ENCODE peak calls at places on chromosomes 7 and 10, in ten cellular contexts. One of them, this sample, is unnamed.

GRCh38 chr7:130930260-130930659 is 196.3 kb upstream of the KLF14 start:
- DNase-seq in lower lobe of right lung: no peak
- DNase-seq in tibial artery: no peak
- DNase-seq in A549: peak
- DNase-seq in ovary: no peak
- DNase-seq in cardiac fibroblast: no peak
- DNase-seq in hepatocyte: no peak
- DNase-seq in fibroblast of the aortic adventitia: no peak
- DNase-seq in IMR-90: peak
- DNase-seq in fibroblast of pulmonary artery: no peak
- DNase-seq in this sample: no peak

GRCh38 chr7:4042402-4042801 is 639.7 kb upstream of the FOXK1 start:
- DNase-seq in fibroblast of the aortic adventitia: no peak
- DNase-seq in hepatocyte: no peak
- DNase-seq in tibial artery: no peak
- DNase-seq in ovary: no peak
- DNase-seq in cardiac fibroblast: no peak
- DNase-seq in A549: no peak
- DNase-seq in fibroblast of pulmonary artery: no peak
- DNase-seq in lower lobe of right lung: no peak
- DNase-seq in IMR-90: no peak
- DNase-seq in this sample: no peak

GRCh38 chr7:40597517-40597916 is 462.7 kb downstream of the SUGCT start:
- DNase-seq in IMR-90: no peak
- DNase-seq in fibroblast of pulmonary artery: no peak
- DNase-seq in cardiac fibroblast: no peak
- DNase-seq in tibial artery: no peak
- DNase-seq in fibroblast of the aortic adventitia: no peak
- DNase-seq in lower lobe of right lung: no peak
- DNase-seq in A549: no peak
- DNase-seq in hepatocyte: no peak
- DNase-seq in ovary: no peak
- DNase-seq in this sample: no peak

GRCh38 chr10:127937069-127937468 is 30.2 kb downstream of the PTPRE start:
- DNase-seq in hepatocyte: no peak
- DNase-seq in A549: no peak
- DNase-seq in lower lobe of right lung: no peak
- DNase-seq in fibroblast of pulmonary artery: no peak
- DNase-seq in IMR-90: no peak
- DNase-seq in ovary: no peak
- DNase-seq in fibroblast of the aortic adventitia: no peak
- DNase-seq in cardiac fibroblast: no peak
- DNase-seq in tibial artery: no peak
- DNase-seq in this sample: no peak

GRCh38 chr10:64444163-64444562 is 923.0 kb downstream of the REEP3 start:
- DNase-seq in tibial artery: no peak
- DNase-seq in ovary: no peak
- DNase-seq in IMR-90: no peak
- DNase-seq in cardiac fibroblast: no peak
- DNase-seq in hepatocyte: no peak
- DNase-seq in A549: no peak
- DNase-seq in lower lobe of right lung: no peak
- DNase-seq in fibroblast of the aortic adventitia: no peak
- DNase-seq in fibroblast of pulmonary artery: no peak
- DNase-seq in this sample: no peak

GRCh38 chr7:95609277-95609971 is 13.1 kb upstream of the PDK4 start:
- DNase-seq in tibial artery: peak
- DNase-seq in A549: peak
- DNase-seq in ovary: no peak
- DNase-seq in hepatocyte: peak
- DNase-seq in IMR-90: peak
- DNase-seq in cardiac fibroblast: peak
- DNase-seq in fibroblast of pulmonary artery: peak
- DNase-seq in lower lobe of right lung: no peak
- DNase-seq in fibroblast of the aortic adventitia: peak
- DNase-seq in this sample: no peak

GRCh38 chr10:48289652-48290238 is 15.2 kb upstream of the FRMPD2 start:
- DNase-seq in ovary: no peak
- DNase-seq in fibroblast of pulmonary artery: peak
- DNase-seq in hepatocyte: peak
- DNase-seq in fibroblast of the aortic adventitia: peak
- DNase-seq in A549: peak
- DNase-seq in IMR-90: peak
- DNase-seq in lower lobe of right lung: peak
- DNase-seq in tibial artery: peak
- DNase-seq in cardiac fibroblast: peak
- DNase-seq in this sample: no peak

GRCh38 chr10:96266118-96266770 is 5.1 kb downstream of the BLNK start:
- DNase-seq in cardiac fibroblast: no peak
- DNase-seq in hepatocyte: no peak
- DNase-seq in ovary: no peak
- DNase-seq in fibroblast of pulmonary artery: no peak
- DNase-seq in fibroblast of the aortic adventitia: no peak
- DNase-seq in tibial artery: no peak
- DNase-seq in IMR-90: no peak
- DNase-seq in lower lobe of right lung: no peak
- DNase-seq in A549: no peak
- DNase-seq in this sample: no peak

GRCh38 chr10:78471326-78471722 is 437.7 kb downstream of the RPS24 start:
- DNase-seq in fibroblast of the aortic adventitia: no peak
- DNase-seq in ovary: no peak
- DNase-seq in IMR-90: no peak
- DNase-seq in hepatocyte: no peak
- DNase-seq in tibial artery: no peak
- DNase-seq in lower lobe of right lung: no peak
- DNase-seq in fibroblast of pulmonary artery: no peak
- DNase-seq in cardiac fibroblast: no peak
- DNase-seq in A549: no peak
- DNase-seq in this sample: no peak

GRCh38 chr10:116105259-116105658 is 167.7 kb downstream of the GFRA1 start:
- DNase-seq in fibroblast of the aortic adventitia: no peak
- DNase-seq in ovary: no peak
- DNase-seq in fibroblast of pulmonary artery: no peak
- DNase-seq in lower lobe of right lung: no peak
- DNase-seq in A549: no peak
- DNase-seq in cardiac fibroblast: no peak
- DNase-seq in hepatocyte: no peak
- DNase-seq in IMR-90: no peak
- DNase-seq in tibial artery: no peak
- DNase-seq in this sample: no peak

GRCh38 chr10:31121074-31121685 is 89.5 kb upstream of the ZNF438 start:
- DNase-seq in hepatocyte: no peak
- DNase-seq in cardiac fibroblast: peak
- DNase-seq in fibroblast of pulmonary artery: no peak
- DNase-seq in IMR-90: peak
- DNase-seq in ovary: no peak
- DNase-seq in A549: no peak
- DNase-seq in tibial artery: no peak
- DNase-seq in fibroblast of the aortic adventitia: peak
- DNase-seq in lower lobe of right lung: no peak
- DNase-seq in this sample: no peak

GRCh38 chr10:4725917-4726606 is 99.9 kb upstream of the AKR1E2 start:
- DNase-seq in lower lobe of right lung: no peak
- DNase-seq in IMR-90: peak
- DNase-seq in fibroblast of pulmonary artery: peak
- DNase-seq in ovary: no peak
- DNase-seq in cardiac fibroblast: peak
- DNase-seq in hepatocyte: peak
- DNase-seq in fibroblast of the aortic adventitia: peak
- DNase-seq in tibial artery: no peak
- DNase-seq in A549: peak
- DNase-seq in this sample: peak

GRCh38 chr10:48306870-48307531 is 524 bp downstream of the MAPK8 start:
- DNase-seq in tibial artery: peak
- DNase-seq in fibroblast of the aortic adventitia: peak
- DNase-seq in A549: peak
- DNase-seq in ovary: peak
- DNase-seq in lower lobe of right lung: peak
- DNase-seq in fibroblast of pulmonary artery: peak
- DNase-seq in IMR-90: peak
- DNase-seq in hepatocyte: peak
- DNase-seq in cardiac fibroblast: peak
- DNase-seq in this sample: no peak

GRCh38 chr7:54705436-54705835 is 53.6 kb downstream of the SEC61G start:
- DNase-seq in fibroblast of pulmonary artery: peak
- DNase-seq in A549: peak
- DNase-seq in lower lobe of right lung: no peak
- DNase-seq in fibroblast of the aortic adventitia: peak
- DNase-seq in IMR-90: peak
- DNase-seq in hepatocyte: no peak
- DNase-seq in ovary: no peak
- DNase-seq in cardiac fibroblast: peak
- DNase-seq in tibial artery: no peak
- DNase-seq in this sample: peak

GRCh38 chr10:118308664-118309063 is 33.5 kb downstream of the FAM204A start:
- DNase-seq in cardiac fibroblast: no peak
- DNase-seq in fibroblast of the aortic adventitia: no peak
- DNase-seq in fibroblast of pulmonary artery: no peak
- DNase-seq in IMR-90: no peak
- DNase-seq in A549: no peak
- DNase-seq in ovary: no peak
- DNase-seq in tibial artery: no peak
- DNase-seq in lower lobe of right lung: no peak
- DNase-seq in hepatocyte: no peak
- DNase-seq in this sample: no peak

GRCh38 chr10:118307768-118308347 is 34.3 kb downstream of the FAM204A start:
- DNase-seq in A549: no peak
- DNase-seq in lower lobe of right lung: no peak
- DNase-seq in cardiac fibroblast: no peak
- DNase-seq in fibroblast of the aortic adventitia: no peak
- DNase-seq in hepatocyte: no peak
- DNase-seq in fibroblast of pulmonary artery: no peak
- DNase-seq in tibial artery: no peak
- DNase-seq in IMR-90: no peak
- DNase-seq in ovary: no peak
- DNase-seq in this sample: no peak

GRCh38 chr10:118310822-118311221 is 31.3 kb downstream of the FAM204A start:
- DNase-seq in tibial artery: no peak
- DNase-seq in IMR-90: peak
- DNase-seq in ovary: no peak
- DNase-seq in lower lobe of right lung: no peak
- DNase-seq in fibroblast of pulmonary artery: peak
- DNase-seq in fibroblast of the aortic adventitia: no peak
- DNase-seq in cardiac fibroblast: no peak
- DNase-seq in hepatocyte: no peak
- DNase-seq in A549: no peak
- DNase-seq in this sample: no peak

GRCh38 chr10:118311505-118311904 is 30.6 kb downstream of the FAM204A start:
- DNase-seq in cardiac fibroblast: no peak
- DNase-seq in hepatocyte: no peak
- DNase-seq in lower lobe of right lung: no peak
- DNase-seq in fibroblast of pulmonary artery: no peak
- DNase-seq in fibroblast of the aortic adventitia: no peak
- DNase-seq in ovary: no peak
- DNase-seq in tibial artery: no peak
- DNase-seq in IMR-90: no peak
- DNase-seq in A549: no peak
- DNase-seq in this sample: no peak

GRCh38 chr10:118309911-118310310 is 32.2 kb downstream of the FAM204A start:
- DNase-seq in fibroblast of pulmonary artery: no peak
- DNase-seq in lower lobe of right lung: no peak
- DNase-seq in cardiac fibroblast: no peak
- DNase-seq in ovary: no peak
- DNase-seq in IMR-90: no peak
- DNase-seq in hepatocyte: no peak
- DNase-seq in fibroblast of the aortic adventitia: no peak
- DNase-seq in A549: no peak
- DNase-seq in tibial artery: no peak
- DNase-seq in this sample: no peak
- H3K4me3 ChIP-seq in fibroblast of pulmonary artery: no peak
- H3K4me3 ChIP-seq in lower lobe of right lung: no peak
- H3K4me3 ChIP-seq in cardiac fibroblast: no peak
- H3K4me3 ChIP-seq in ovary: no peak
- H3K4me3 ChIP-seq in IMR-90: no peak
- H3K4me3 ChIP-seq in hepatocyte: no peak
- H3K4me3 ChIP-seq in fibroblast of the aortic adventitia: no peak
- H3K4me3 ChIP-seq in A549: no peak
- H3K4me3 ChIP-seq in tibial artery: no peak
- H3K4me3 ChIP-seq in this sample: no peak

GRCh38 chr7:151018421-151019129 is 5.7 kb downstream of the ATG9B start:
- DNase-seq in A549: no peak
- DNase-seq in lower lobe of right lung: no peak
- DNase-seq in hepatocyte: peak
- DNase-seq in ovary: no peak
- DNase-seq in IMR-90: no peak
- DNase-seq in tibial artery: no peak
- DNase-seq in fibroblast of the aortic adventitia: no peak
- DNase-seq in fibroblast of pulmonary artery: no peak
- DNase-seq in cardiac fibroblast: peak
- DNase-seq in this sample: no peak
- TF ChIP-seq CTCF in A549: no peak
- TF ChIP-seq CTCF in lower lobe of right lung: no peak
- TF ChIP-seq CTCF in hepatocyte: no peak
- TF ChIP-seq CTCF in ovary: no peak
- TF ChIP-seq CTCF in IMR-90: no peak
- TF ChIP-seq CTCF in tibial artery: no peak
- TF ChIP-seq CTCF in fibroblast of the aortic adventitia: no peak
- TF ChIP-seq CTCF in fibroblast of pulmonary artery: no peak
- TF ChIP-seq CTCF in cardiac fibroblast: no peak
- TF ChIP-seq CTCF in this sample: no peak

DNA sequence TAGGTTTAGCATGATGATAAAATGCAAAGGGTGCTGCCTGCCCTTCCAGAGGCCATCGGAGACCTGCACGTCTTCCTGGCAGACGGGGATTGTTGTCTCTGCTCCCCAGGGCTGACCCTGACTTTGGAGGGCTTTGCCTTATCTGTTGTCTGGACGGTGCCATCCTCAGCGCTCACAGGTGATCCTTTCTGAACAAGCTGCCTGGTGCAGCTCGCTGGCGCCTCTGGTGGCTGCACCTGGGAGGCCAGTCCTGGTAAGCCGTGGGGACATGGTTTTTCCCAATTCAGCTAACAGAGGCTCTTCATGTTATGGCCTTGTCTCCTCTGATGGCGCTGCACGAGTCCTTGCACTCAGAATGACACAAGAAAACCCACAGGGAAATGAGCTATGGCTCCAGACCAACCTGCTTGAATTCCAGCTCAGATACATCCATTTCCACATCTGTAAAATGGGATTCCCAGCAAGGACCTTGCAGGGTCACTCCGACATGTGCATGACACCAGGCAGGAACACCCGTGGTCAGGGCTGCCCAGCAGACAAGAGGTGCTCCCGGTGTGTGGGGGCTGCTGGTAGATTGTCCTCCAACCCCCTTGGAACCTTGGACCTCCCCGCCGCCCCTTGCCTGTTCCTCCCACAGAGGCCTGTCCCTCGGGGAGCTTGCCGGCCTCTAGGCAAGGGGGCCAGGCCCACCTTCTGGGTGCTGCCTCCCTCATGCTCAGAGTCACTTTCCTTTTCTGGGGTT is 50.4 kb upstream of the SHH start:
- DNase-seq in lower lobe of right lung: no peak
- DNase-seq in cardiac fibroblast: no peak
- DNase-seq in ovary: no peak
- DNase-seq in IMR-90: no peak
- DNase-seq in hepatocyte: no peak
- DNase-seq in fibroblast of pulmonary artery: no peak
- DNase-seq in tibial artery: no peak
- DNase-seq in A549: peak
- DNase-seq in fibroblast of the aortic adventitia: no peak
- DNase-seq in this sample: no peak
- H3K4me3 ChIP-seq in lower lobe of right lung: no peak
- H3K4me3 ChIP-seq in cardiac fibroblast: no peak
- H3K4me3 ChIP-seq in ovary: no peak
- H3K4me3 ChIP-seq in IMR-90: no peak
- H3K4me3 ChIP-seq in hepatocyte: no peak
- H3K4me3 ChIP-seq in fibroblast of pulmonary artery: no peak
- H3K4me3 ChIP-seq in tibial artery: no peak
- H3K4me3 ChIP-seq in A549: peak
- H3K4me3 ChIP-seq in fibroblast of the aortic adventitia: no peak
- H3K4me3 ChIP-seq in this sample: no peak

GRCh38 chr10:126422561-126422960 is 34.3 kb upstream of the ADAM12 start:
- DNase-seq in A549: no peak
- DNase-seq in ovary: no peak
- DNase-seq in IMR-90: peak
- DNase-seq in hepatocyte: no peak
- DNase-seq in tibial artery: no peak
- DNase-seq in cardiac fibroblast: no peak
- DNase-seq in fibroblast of the aortic adventitia: peak
- DNase-seq in fibroblast of pulmonary artery: peak
- DNase-seq in lower lobe of right lung: no peak
- DNase-seq in this sample: no peak
- TF ChIP-seq CTCF in A549: no peak
- TF ChIP-seq CTCF in ovary: no peak
- TF ChIP-seq CTCF in IMR-90: no peak
- TF ChIP-seq CTCF in hepatocyte: no peak
- TF ChIP-seq CTCF in tibial artery: no peak
- TF ChIP-seq CTCF in cardiac fibroblast: no peak
- TF ChIP-seq CTCF in fibroblast of the aortic adventitia: no peak
- TF ChIP-seq CTCF in fibroblast of pulmonary artery: no peak
- TF ChIP-seq CTCF in lower lobe of right lung: no peak
- TF ChIP-seq CTCF in this sample: no peak